ENCODE peak calls at places on chromosomes 16 and 17, in four cellular contexts. One of them, this sample, is unnamed.

GRCh38 chr16:8505327-8505991 is 84.9 kb downstream of the TMEM114 start:
- DNase-seq in tibial artery: no peak
- DNase-seq in mesenchymal stem cell: no peak
- DNase-seq in HFFc6: no peak
- DNase-seq in this sample: peak; percentile 15

GRCh38 chr16:71311553-71312158 is 22.5 kb upstream of the CMTR2 start:
- DNase-seq in tibial artery: no peak
- DNase-seq in mesenchymal stem cell: peak; percentile 23
- DNase-seq in HFFc6: no peak
- DNase-seq in this sample: peak; percentile 24

GRCh38 chr16:3022697-3023414 is 886 bp downstream of the HCFC1R1 start:
- DNase-seq in tibial artery: peak; percentile 92
- DNase-seq in mesenchymal stem cell: peak; percentile 62
- DNase-seq in HFFc6: peak; percentile 17
- DNase-seq in this sample: no peak

GRCh38 chr16:89360760-89361435 is 129.5 kb downstream of the ANKRD11 start:
- DNase-seq in tibial artery: no peak
- DNase-seq in mesenchymal stem cell: no peak
- DNase-seq in HFFc6: no peak
- DNase-seq in this sample: peak; percentile 67

GRCh38 chr17:51397361-51398127 is 137.2 kb downstream of the UTP18 start:
- DNase-seq in tibial artery: no peak
- DNase-seq in mesenchymal stem cell: no peak
- DNase-seq in HFFc6: peak; percentile 32
- DNase-seq in this sample: no peak

GRCh38 chr16:31201511-31202401 is 804 bp downstream of the PYCARD start:
- DNase-seq in tibial artery: no peak
- DNase-seq in mesenchymal stem cell: peak; percentile 45
- DNase-seq in HFFc6: no peak
- DNase-seq in this sample: peak; percentile 73

GRCh38 chr16:1037023-1037933 is 35.3 kb upstream of the SSTR5 start:
- DNase-seq in tibial artery: no peak
- DNase-seq in mesenchymal stem cell: no peak
- DNase-seq in HFFc6: no peak
- DNase-seq in this sample: no peak

GRCh38 chr17:71176928-71177443 is 943.8 kb upstream of the SOX9 start:
- DNase-seq in tibial artery: no peak
- DNase-seq in mesenchymal stem cell: no peak
- DNase-seq in HFFc6: no peak
- DNase-seq in this sample: no peak

GRCh38 chr17:6753006-6753445 is 2.8 kb upstream of the XAF1 start:
- DNase-seq in tibial artery: peak; percentile 77
- DNase-seq in mesenchymal stem cell: peak; percentile 93
- DNase-seq in HFFc6: peak; percentile 58
- DNase-seq in this sample: peak; percentile 88

GRCh38 chr17:32445976-32446375 is 1.7 kb downstream of the PSMD11 start:
- DNase-seq in tibial artery: no peak
- DNase-seq in mesenchymal stem cell: peak; percentile 58
- DNase-seq in HFFc6: peak; percentile 9
- DNase-seq in this sample: no peak

GRCh38 chr16:11097094-11097781 is 152.9 kb downstream of the CLEC16A start:
- DNase-seq in tibial artery: no peak
- DNase-seq in mesenchymal stem cell: no peak
- DNase-seq in HFFc6: no peak
- DNase-seq in this sample: no peak

GRCh38 chr17:21285164-21286065 is 904 bp downstream of the MAP2K3 start:
- DNase-seq in tibial artery: peak; percentile 76
- DNase-seq in mesenchymal stem cell: peak; percentile 81
- DNase-seq in HFFc6: peak; percentile 55
- DNase-seq in this sample: peak; percentile 31

GRCh38 chr16:46974352-46974751 is 878 bp upstream of the DNAJA2 start:
- DNase-seq in tibial artery: no peak
- DNase-seq in mesenchymal stem cell: peak; percentile 22
- DNase-seq in HFFc6: no peak
- DNase-seq in this sample: peak; percentile 20

GRCh38 chr16:13977177-13977576 is 57.2 kb downstream of the ERCC4 start:
- DNase-seq in tibial artery: no peak
- DNase-seq in mesenchymal stem cell: no peak
- DNase-seq in HFFc6: no peak
- DNase-seq in this sample: no peak

GRCh38 chr17:7313890-7314718 is 1.1 kb downstream of the GPS2 start:
- DNase-seq in tibial artery: no peak
- DNase-seq in mesenchymal stem cell: peak; percentile 34
- DNase-seq in HFFc6: peak; percentile 62
- DNase-seq in this sample: peak; percentile 31

GRCh38 chr17:62134397-62134796 is 69.3 kb upstream of the MED13 start:
- DNase-seq in tibial artery: no peak
- DNase-seq in mesenchymal stem cell: peak; percentile 19
- DNase-seq in HFFc6: peak; percentile 33
- DNase-seq in this sample: no peak